ENCODE peak calls at places on chromosomes 2 and 18, in seven cellular contexts. Z, O, F, R, C, K and Y are unnamed samples.

GRCh38 chr2:98378901-98379300 is 32.6 kb downstream of the CNGA3 start:
- DNase-seq in Z (no peak), O (peak), F (peak), R (no peak), C (no peak), K (no peak), Y (no peak)

GRCh38 chr2:44615950-44616518 is 254.3 kb downstream of the CAMKMT start:
- DNase-seq in Z (no peak), O (no peak), F (no peak), R (no peak), C (no peak), K (no peak), Y (no peak)

GRCh38 chr2:234288974-234289455 is 207.9 kb downstream of the ARL4C start:
- DNase-seq in Z (peak), O (peak), F (peak), R (peak), C (peak), K (no peak), Y (no peak)

GRCh38 chr18:23743733-23744333 is 54.6 kb downstream of the LAMA3 start:
- DNase-seq in Z (no peak), O (no peak), F (no peak), R (no peak), C (no peak), K (no peak), Y (no peak)

GRCh38 chr2:16378031-16378430 is 287.6 kb downstream of the CYRIA start:
- DNase-seq in Z (no peak), O (no peak), F (no peak), R (no peak), C (no peak), K (no peak), Y (no peak)

GRCh38 chr2:207883002-207883780 is 113.5 kb upstream of the FZD5 start:
- DNase-seq in Z (no peak), O (no peak), F (no peak), R (no peak), C (no peak), K (no peak), Y (no peak)

GRCh38 chr2:86704482-86704971 is 15.6 kb upstream of the RMND5A start:
- DNase-seq in Z (peak), O (peak), F (peak), R (peak), C (no peak), K (peak), Y (no peak)

GRCh38 chr18:48172226-48173006 is 236.8 kb downstream of the ZBTB7C start:
- DNase-seq in Z (no peak), O (no peak), F (no peak), R (no peak), C (no peak), K (no peak), Y (no peak)

GRCh38 chr2:176085861-176086771 is 2.4 kb upstream of the EVX2 start:
- DNase-seq in Z (no peak), O (peak), F (no peak), R (no peak), C (peak), K (no peak), Y (peak)

GRCh38 chr18:1020731-1021344 is 116.2 kb downstream of the ADCYAP1 start:
- DNase-seq in Z (no peak), O (no peak), F (no peak), R (no peak), C (no peak), K (no peak), Y (no peak)

GRCh38 chr2:122112633-122113032 is 357.2 kb downstream of the TSN start:
- DNase-seq in Z (no peak), O (no peak), F (no peak), R (no peak), C (no peak), K (no peak), Y (no peak)

GRCh38 chr2:54724560-54725342 is 1.3 kb downstream of the EML6 start:
- DNase-seq in Z (peak), O (no peak), F (no peak), R (peak), C (peak), K (no peak), Y (no peak)

GRCh38 chr2:201807452-201807980 is 1.2 kb downstream of the CDK15 start:
- DNase-seq in Z (no peak), O (peak), F (peak), R (no peak), C (no peak), K (no peak), Y (no peak)

GRCh38 chr2:231615058-231615671 is 22.5 kb downstream of the TEX44 start:
- DNase-seq in Z (no peak), O (no peak), F (peak), R (no peak), C (no peak), K (no peak), Y (no peak)

GRCh38 chr2:43178602-43179542 is 47.5 kb downstream of the ZFP36L2 start:
- DNase-seq in Z (peak), O (peak), F (peak), R (peak), C (peak), K (peak), Y (peak)

GRCh38 chr2:240310645-240311044 is 124.8 kb upstream of the GPC1 start:
- DNase-seq in Z (no peak), O (no peak), F (no peak), R (no peak), C (no peak), K (no peak), Y (no peak)

GRCh38 chr2:102601730-102602129 is 17.6 kb upstream of the SLC9A2 start:
- DNase-seq in Z (no peak), O (no peak), F (no peak), R (no peak), C (no peak), K (no peak), Y (no peak)

GRCh38 chr18:7950380-7951143 is 383.4 kb downstream of the PTPRM start:
- DNase-seq in Z (peak), O (peak), F (no peak), R (peak), C (no peak), K (peak), Y (no peak)

GRCh38 chr18:48023334-48024008 is 93.0 kb upstream of the SMAD2 start:
- DNase-seq in Z (peak), O (peak), F (peak), R (peak), C (peak), K (no peak), Y (no peak)

GRCh38 chr18:10562773-10563160 is 36.9 kb downstream of the NAPG start:
- DNase-seq in Z (no peak), O (peak), F (no peak), R (no peak), C (no peak), K (no peak), Y (no peak)

GRCh38 chr2:12718662-12719399 is 2.1 kb downstream of the TRIB2 start:
- DNase-seq in Z (no peak), O (no peak), F (no peak), R (no peak), C (no peak), K (no peak), Y (no peak)

GRCh38 chr2:164574931-164575330 is 46.4 kb downstream of the GRB14 start:
- DNase-seq in Z (no peak), O (no peak), F (no peak), R (no peak), C (no peak), K (no peak), Y (no peak)

GRCh38 chr2:113080134-113080533 is 12.4 kb downstream of the IL1F10 start:
- DNase-seq in Z (peak), O (no peak), F (no peak), R (no peak), C (peak), K (no peak), Y (no peak)

GRCh38 chr2:19899853-19900525 is 1.8 kb downstream of the TTC32 start:
- DNase-seq in Z (no peak), O (no peak), F (no peak), R (no peak), C (no peak), K (no peak), Y (no peak)

GRCh38 chr2:68765739-68766377 is 31.2 kb downstream of the ARHGAP25 start:
- DNase-seq in Z (no peak), O (peak), F (no peak), R (peak), C (no peak), K (no peak), Y (no peak)

GRCh38 chr18:48236822-48237221 is 172.4 kb downstream of the ZBTB7C start:
- DNase-seq in Z (no peak), O (no peak), F (no peak), R (no peak), C (no peak), K (no peak), Y (no peak)

GRCh38 chr2:158966321-158966720 is 2.1 kb upstream of the TANC1 start:
- DNase-seq in Z (no peak), O (peak), F (no peak), R (no peak), C (peak), K (no peak), Y (no peak)

GRCh38 chr2:190947711-190948251 is 66.2 kb downstream of the STAT1 start:
- DNase-seq in Z (peak), O (peak), F (no peak), R (no peak), C (no peak), K (peak), Y (no peak)

GRCh38 chr2:29544917-29545316 is 376.5 kb downstream of the ALK start:
- DNase-seq in Z (no peak), O (no peak), F (no peak), R (no peak), C (no peak), K (no peak), Y (no peak)

GRCh38 chr2:53460347-53460746 is 307.3 kb upstream of the CHAC2 start:
- DNase-seq in Z (no peak), O (no peak), F (no peak), R (no peak), C (peak), K (peak), Y (no peak)

GRCh38 chr2:88250402-88250801 is 80.3 kb downstream of the THNSL2 start:
- DNase-seq in Z (no peak), O (no peak), F (no peak), R (no peak), C (no peak), K (no peak), Y (no peak)

GRCh38 chr2:120323214-120323613 is 22.7 kb upstream of the INHBB start:
- DNase-seq in Z (no peak), O (peak), F (peak), R (no peak), C (no peak), K (no peak), Y (no peak)

GRCh38 chr2:25071962-25072361 is 30.1 kb downstream of the EFR3B start:
- DNase-seq in Z (no peak), O (no peak), F (no peak), R (no peak), C (no peak), K (no peak), Y (no peak)

GRCh38 chr2:203662963-203663362 is 43.5 kb upstream of the CD28 start:
- DNase-seq in Z (no peak), O (no peak), F (no peak), R (no peak), C (no peak), K (no peak), Y (no peak)

GRCh38 chr2:238031749-238032148 is 29.1 kb upstream of the SCLY start:
- DNase-seq in Z (no peak), O (no peak), F (no peak), R (no peak), C (no peak), K (no peak), Y (no peak)

GRCh38 chr2:7845332-7845731 is 836.5 kb upstream of the ID2 start:
- DNase-seq in Z (no peak), O (peak), F (no peak), R (no peak), C (no peak), K (peak), Y (no peak)

GRCh38 chr18:36403896-36404824 is 106.6 kb downstream of the FHOD3 start:
- DNase-seq in Z (no peak), O (no peak), F (no peak), R (no peak), C (no peak), K (no peak), Y (peak)

GRCh38 chr18:2028986-2029385 is 542.3 kb downstream of the METTL4 start:
- DNase-seq in Z (no peak), O (no peak), F (no peak), R (no peak), C (no peak), K (no peak), Y (no peak)